ENCODE peak calls at places on chromosomes 11 and 22, in four cellular contexts. One of them, this sample, is unnamed.

GRCh38 chr11:95512682-95513081 is 276.9 kb downstream of the FAM76B start:
- DNase-seq in WTC11: no peak
- DNase-seq in K562: peak
- DNase-seq in HepG2: peak
- DNase-seq in this sample: no peak

GRCh38 chr11:103079833-103080232 is 12.1 kb downstream of the DCUN1D5 start:
- DNase-seq in WTC11: no peak
- DNase-seq in K562: no peak
- DNase-seq in HepG2: no peak
- DNase-seq in this sample: no peak

GRCh38 chr11:20311444-20311843 is 52.1 kb upstream of the HTATIP2 start:
- DNase-seq in WTC11: no peak
- DNase-seq in K562: no peak
- DNase-seq in HepG2: no peak
- DNase-seq in this sample: no peak

GRCh38 chr11:7654094-7654742 is 19.1 kb downstream of the CYB5R2 start:
- DNase-seq in WTC11: no peak
- DNase-seq in K562: no peak
- DNase-seq in HepG2: no peak
- DNase-seq in this sample: no peak

GRCh38 chr11:44823006-44823405 is 96.2 kb downstream of the TSPAN18 start:
- DNase-seq in WTC11: peak
- DNase-seq in K562: peak
- DNase-seq in HepG2: no peak
- DNase-seq in this sample: no peak

GRCh38 chr11:93611836-93612677 is 49.4 kb upstream of the CEP295 start:
- DNase-seq in WTC11: no peak
- DNase-seq in K562: no peak
- DNase-seq in HepG2: no peak
- DNase-seq in this sample: no peak

GRCh38 chr11:20238712-20239111 is 78.4 kb upstream of the DBX1 start:
- DNase-seq in WTC11: no peak
- DNase-seq in K562: no peak
- DNase-seq in HepG2: no peak
- DNase-seq in this sample: no peak

GRCh38 chr11:38460901-38461300 is 1862.9 kb upstream of the RAG2 start:
- DNase-seq in WTC11: no peak
- DNase-seq in K562: no peak
- DNase-seq in HepG2: no peak
- DNase-seq in this sample: peak

GRCh38 chr22:23849009-23850006 is 8.4 kb upstream of the SLC2A11 start:
- DNase-seq in WTC11: peak
- DNase-seq in K562: peak
- DNase-seq in HepG2: peak
- DNase-seq in this sample: peak

GRCh38 chr11:59746111-59746510 is 9.1 kb upstream of the STX3 start:
- DNase-seq in WTC11: no peak
- DNase-seq in K562: no peak
- DNase-seq in HepG2: no peak
- DNase-seq in this sample: no peak

GRCh38 chr11:121066623-121067022 is 34.4 kb upstream of the TECTA start:
- DNase-seq in WTC11: no peak
- DNase-seq in K562: no peak
- DNase-seq in HepG2: no peak
- DNase-seq in this sample: no peak

GRCh38 chr11:117875397-117876048 is 935 bp downstream of the FXYD6 start:
- DNase-seq in WTC11: no peak
- DNase-seq in K562: no peak
- DNase-seq in HepG2: no peak
- DNase-seq in this sample: no peak

GRCh38 chr11:16841481-16841880 is 103.0 kb downstream of the C11orf58 start:
- DNase-seq in WTC11: no peak
- DNase-seq in K562: no peak
- DNase-seq in HepG2: no peak
- DNase-seq in this sample: no peak

GRCh38 chr11:132453411-132453810 is 1078.9 kb downstream of the OPCML start:
- DNase-seq in WTC11: no peak
- DNase-seq in K562: no peak
- DNase-seq in HepG2: no peak
- DNase-seq in this sample: no peak

GRCh38 chr11:35663408-35663702 is 780 bp downstream of the TRIM44 start:
- DNase-seq in WTC11: no peak
- DNase-seq in K562: no peak
- DNase-seq in HepG2: no peak
- DNase-seq in this sample: no peak

GRCh38 chr22:28718044-28718443 is 23.6 kb downstream of the CHEK2 start:
- DNase-seq in WTC11: no peak
- DNase-seq in K562: no peak
- DNase-seq in HepG2: no peak
- DNase-seq in this sample: no peak

GRCh38 chr11:1920128-1920908 is 815 bp downstream of the TNNT3 start:
- DNase-seq in WTC11: no peak
- DNase-seq in K562: no peak
- DNase-seq in HepG2: no peak
- DNase-seq in this sample: no peak

GRCh38 chr11:33377100-33377851 is 120.1 kb downstream of the HIPK3 start:
- DNase-seq in WTC11: no peak
- DNase-seq in K562: no peak
- DNase-seq in HepG2: no peak
- DNase-seq in this sample: no peak

DNA sequence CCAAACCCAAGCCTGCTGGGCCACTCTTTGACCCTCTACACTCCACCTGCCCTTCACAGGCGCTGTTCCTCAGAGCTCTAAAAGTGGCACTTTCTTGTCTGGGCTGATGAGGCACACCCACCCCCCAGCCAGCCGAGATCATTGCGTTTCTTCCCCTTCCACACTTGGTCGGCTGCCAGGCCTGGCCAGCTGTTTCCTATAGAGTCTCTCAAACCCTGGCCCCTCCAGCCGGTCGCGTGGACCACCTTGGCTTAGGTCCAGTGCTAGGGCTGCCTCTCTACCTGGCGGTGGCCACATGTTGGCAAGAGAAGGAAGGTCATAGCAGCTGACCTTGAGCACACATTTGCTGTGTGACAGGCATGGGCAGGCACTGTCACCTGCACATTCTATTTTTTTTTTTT is 60.6 kb downstream of the PPP6R2 start:
- DNase-seq in WTC11: no peak
- DNase-seq in K562: no peak
- DNase-seq in HepG2: no peak
- DNase-seq in this sample: no peak
- TF ChIP-seq ELF4 in WTC11: no peak
- TF ChIP-seq ELF4 in K562: no peak
- TF ChIP-seq ELF4 in HepG2: no peak
- TF ChIP-seq ELF4 in this sample: no peak

DNA sequence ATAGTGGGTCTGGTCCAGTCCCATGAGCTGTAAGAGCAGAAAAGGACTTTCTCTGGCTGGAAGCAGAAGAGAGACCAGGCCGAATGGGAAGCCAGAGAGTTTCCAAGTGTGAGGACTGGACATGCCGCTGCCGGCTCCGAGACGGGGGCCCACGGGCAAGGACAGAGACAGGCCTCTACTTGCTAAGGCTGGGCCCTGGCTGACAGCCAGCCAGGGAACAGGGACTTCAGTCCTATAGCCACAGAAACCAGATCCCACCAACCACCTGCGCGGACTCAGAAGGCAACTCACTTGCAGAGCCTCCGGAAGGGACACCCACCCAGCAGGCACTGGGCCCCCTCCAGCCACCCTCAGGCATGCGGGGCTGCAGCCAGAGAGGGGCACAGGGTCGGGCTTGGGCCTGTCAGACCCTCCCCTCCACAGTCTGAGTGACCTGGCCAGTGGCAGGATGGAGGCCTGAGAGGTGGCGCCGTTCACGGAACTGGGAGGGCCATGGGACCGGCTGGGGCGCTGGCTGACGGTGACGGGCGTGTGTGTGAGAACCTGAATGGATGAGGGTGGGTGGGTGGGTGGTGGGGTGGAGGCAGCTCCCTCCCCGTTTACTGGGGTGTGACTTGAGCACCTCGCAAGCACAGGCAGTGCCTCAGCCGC is 47.8 kb upstream of the A4GALT start:
- DNase-seq in WTC11: no peak
- DNase-seq in K562: no peak
- DNase-seq in HepG2: no peak
- DNase-seq in this sample: no peak
- TF ChIP-seq ELF4 in WTC11: no peak
- TF ChIP-seq ELF4 in K562: no peak
- TF ChIP-seq ELF4 in HepG2: no peak
- TF ChIP-seq ELF4 in this sample: no peak

DNA sequence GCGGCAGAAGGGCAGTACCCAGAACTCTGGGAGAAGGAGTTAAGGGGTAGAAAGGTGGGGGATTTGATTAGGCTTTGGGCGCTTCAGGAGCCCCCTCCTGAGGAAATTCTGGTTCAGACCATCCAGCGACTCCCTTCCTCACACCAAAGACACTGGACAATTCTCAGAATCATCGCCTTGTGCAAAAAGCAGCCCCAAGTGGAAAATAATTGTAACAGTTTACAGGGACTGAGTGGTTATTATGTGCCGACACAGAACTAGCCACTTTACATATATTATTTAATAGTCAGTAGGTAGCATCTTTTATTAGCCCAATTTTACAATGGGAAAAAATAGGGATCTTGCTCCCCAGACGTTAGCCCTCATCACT is 667 bp upstream of the TRIM3 start:
- DNase-seq in WTC11: no peak
- DNase-seq in K562: no peak
- DNase-seq in HepG2: no peak
- DNase-seq in this sample: no peak
- TF ChIP-seq ELF4 in WTC11: no peak
- TF ChIP-seq ELF4 in K562: no peak
- TF ChIP-seq ELF4 in HepG2: no peak
- TF ChIP-seq ELF4 in this sample: no peak

GRCh38 chr11:92269841-92270240 is 45.2 kb downstream of the FAT3 start:
- DNase-seq in WTC11: no peak
- DNase-seq in K562: no peak
- DNase-seq in HepG2: no peak
- DNase-seq in this sample: no peak
- TF ChIP-seq ELF4 in WTC11: no peak
- TF ChIP-seq ELF4 in K562: no peak
- TF ChIP-seq ELF4 in HepG2: no peak
- TF ChIP-seq ELF4 in this sample: no peak

GRCh38 chr11:84812351-84813083 is 814.6 kb downstream of the DLG2 start:
- DNase-seq in WTC11: no peak
- DNase-seq in K562: no peak
- DNase-seq in HepG2: no peak
- DNase-seq in this sample: no peak

GRCh38 chr11:84819561-84819960 is 807.6 kb downstream of the DLG2 start:
- DNase-seq in WTC11: no peak
- DNase-seq in K562: no peak
- DNase-seq in HepG2: no peak
- DNase-seq in this sample: no peak

GRCh38 chr11:84819128-84819527 is 808.0 kb downstream of the DLG2 start:
- DNase-seq in WTC11: no peak
- DNase-seq in K562: no peak
- DNase-seq in HepG2: no peak
- DNase-seq in this sample: no peak

GRCh38 chr11:84817998-84818397 is 809.1 kb downstream of the DLG2 start:
- DNase-seq in WTC11: no peak
- DNase-seq in K562: no peak
- DNase-seq in HepG2: no peak
- DNase-seq in this sample: no peak
- TF ChIP-seq ELF4 in WTC11: no peak
- TF ChIP-seq ELF4 in K562: no peak
- TF ChIP-seq ELF4 in HepG2: no peak
- TF ChIP-seq ELF4 in this sample: no peak

GRCh38 chr11:63904743-63905142 is 12.2 kb downstream of the RCOR2 start:
- DNase-seq in WTC11: no peak
- DNase-seq in K562: no peak
- DNase-seq in HepG2: no peak
- DNase-seq in this sample: no peak

GRCh38 chr11:63903884-63904283 is 13.1 kb downstream of the RCOR2 start:
- DNase-seq in WTC11: no peak
- DNase-seq in K562: no peak
- DNase-seq in HepG2: no peak
- DNase-seq in this sample: no peak

GRCh38 chr11:63906585-63906984 is 10.4 kb downstream of the RCOR2 start:
- DNase-seq in WTC11: peak
- DNase-seq in K562: peak
- DNase-seq in HepG2: no peak
- DNase-seq in this sample: no peak

GRCh38 chr11:63906087-63906486 is 10.9 kb downstream of the RCOR2 start:
- DNase-seq in WTC11: no peak
- DNase-seq in K562: no peak
- DNase-seq in HepG2: no peak
- DNase-seq in this sample: no peak

DNA sequence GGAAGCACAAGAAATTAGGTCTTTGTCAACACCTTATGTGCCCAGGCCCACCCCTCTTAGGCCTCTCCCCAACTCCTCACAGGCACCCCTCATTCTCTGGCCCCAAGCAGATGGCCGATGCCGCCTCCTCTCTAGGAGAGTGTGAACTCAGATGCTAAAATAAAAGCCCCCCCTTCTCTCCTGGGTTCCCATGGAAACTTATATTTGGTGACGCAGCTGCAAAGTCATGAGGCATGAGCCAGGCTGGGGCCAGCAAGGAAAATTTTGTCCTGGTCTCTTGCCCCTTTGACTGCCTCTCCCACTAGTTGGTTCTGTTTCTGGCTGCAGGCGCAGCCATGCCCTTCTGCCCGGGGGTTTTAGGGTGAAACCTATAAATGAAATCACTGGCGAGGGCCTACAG is 11.8 kb downstream of the RCOR2 start:
- DNase-seq in WTC11: no peak
- DNase-seq in K562: no peak
- DNase-seq in HepG2: no peak
- DNase-seq in this sample: no peak
- TF ChIP-seq ELF4 in WTC11: no peak
- TF ChIP-seq ELF4 in K562: no peak
- TF ChIP-seq ELF4 in HepG2: no peak
- TF ChIP-seq ELF4 in this sample: no peak

GRCh38 chr11:70333206-70333605 is 62.7 kb downstream of the PPFIA1 start:
- DNase-seq in WTC11: no peak
- DNase-seq in K562: no peak
- DNase-seq in HepG2: no peak
- DNase-seq in this sample: no peak

GRCh38 chr11:70328556-70328955 is 58.1 kb downstream of the PPFIA1 start:
- DNase-seq in WTC11: no peak
- DNase-seq in K562: no peak
- DNase-seq in HepG2: no peak
- DNase-seq in this sample: no peak

GRCh38 chr11:70334351-70334995 is 63.9 kb upstream of the CTTN start:
- DNase-seq in WTC11: no peak
- DNase-seq in K562: no peak
- DNase-seq in HepG2: no peak
- DNase-seq in this sample: no peak

GRCh38 chr11:70332567-70332966 is 62.1 kb downstream of the PPFIA1 start:
- DNase-seq in WTC11: no peak
- DNase-seq in K562: no peak
- DNase-seq in HepG2: no peak
- DNase-seq in this sample: no peak

DNA sequence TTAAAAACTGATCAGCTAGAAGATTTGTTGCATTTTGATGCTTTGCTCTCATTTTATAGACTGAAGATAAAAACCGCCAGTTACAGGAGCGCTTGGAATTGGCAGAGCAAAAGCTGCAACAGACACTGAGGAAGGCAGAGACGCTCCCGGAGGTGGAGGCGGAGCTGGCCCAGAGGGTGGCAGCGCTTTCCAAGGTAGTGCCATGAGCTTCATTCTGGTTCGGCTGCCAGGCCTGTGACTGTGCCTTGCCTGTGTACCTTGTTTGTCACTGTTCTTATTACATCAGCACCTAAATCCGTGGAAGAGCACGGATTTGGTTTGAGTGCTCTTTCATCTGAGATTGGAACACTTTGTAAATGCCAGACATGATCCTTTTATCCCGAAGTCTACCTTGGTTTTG is 61.4 kb downstream of the PPFIA1 start:
- DNase-seq in WTC11: no peak
- DNase-seq in K562: no peak
- DNase-seq in HepG2: no peak
- DNase-seq in this sample: no peak
- TF ChIP-seq ELF4 in WTC11: no peak
- TF ChIP-seq ELF4 in K562: no peak
- TF ChIP-seq ELF4 in HepG2: no peak
- TF ChIP-seq ELF4 in this sample: no peak

This sample was measured in HEK293T.